ENCODE peak calls at places on chromosomes 16 and 17, in six cellular contexts. Y is left ventricle myocardium inferior; J is CD4-positive, alpha-beta memory T cell; V is PC-3; E is heart right ventricle; O is right atrium auricular region. K is an unnamed sample. For H3K36me3, the result is how much of the 10 kb centered on the place peaks cover.

GRCh38 chr17:78714534-78714933 is 67.5 kb downstream of the CYTH1 start:
- DNase-seq in Y (no peak), J (no peak), V (no peak), E (no peak), O (no peak), K (no peak)

GRCh38 chr17:50817142-50817751 is 18.1 kb upstream of the WFIKKN2 start:
- DNase-seq in Y (peak), J (no peak), V (peak), E (peak), O (no peak), K (peak)

GRCh38 chr17:5446786-5447185 is 7.8 kb upstream of the C1QBP start:
- DNase-seq in Y (no peak), J (no peak), V (no peak), E (no peak), O (no peak), K (no peak)

GRCh38 chr17:48541036-48541573 is 3.8 kb downstream of the HOXB2 start:
- DNase-seq in Y (no peak), J (no peak), V (no peak), E (no peak), O (no peak), K (no peak)

GRCh38 chr17:8922451-8922850 is 43.1 kb downstream of the PIK3R5 start:
- DNase-seq in Y (no peak), J (no peak), V (peak), E (no peak), O (no peak), K (no peak)

GRCh38 chr17:64507418-64507766 is 615 bp downstream of the CEP95 start:
- DNase-seq in Y (no peak), J (peak), V (peak), E (peak), O (no peak), K (peak)

GRCh38 chr17:74639704-74640142 is 16.2 kb upstream of the CD300E start:
- DNase-seq in Y (no peak), J (no peak), V (no peak), E (no peak), O (no peak), K (no peak)

GRCh38 chr16:2775765-2776499 is 1.1 kb downstream of the ELOB start:
- DNase-seq in Y (no peak), J (no peak), V (no peak), E (no peak), O (no peak), K (no peak)

GRCh38 chr17:28744104-28744801 is 442 bp downstream of the TRAF4 start:
- DNase-seq in Y (peak), J (peak), V (no peak), E (no peak), O (no peak), K (peak)

GRCh38 chr17:35732806-35733136 is 1.3 kb downstream of the RASL10B start:
- DNase-seq in Y (no peak), J (no peak), V (no peak), E (no peak), O (peak), K (no peak)

GRCh38 chr16:88640039-88640495 is 1.7 kb downstream of the IL17C start:
- DNase-seq in Y (no peak), J (no peak), V (no peak), E (no peak), O (no peak), K (no peak)
- H3K27ac ChIP-seq in Y (no peak), J (no peak), V (no peak), E (no peak), O (no peak), K (no peak)

GRCh38 chr17:57277923-57278604 is 21.7 kb downstream of the MSI2 start:
- DNase-seq in Y (no peak), J (no peak), V (no peak), E (no peak), O (no peak), K (no peak)

GRCh38 chr17:57278740-57279387 is 22.5 kb downstream of the MSI2 start:
- DNase-seq in Y (no peak), J (no peak), V (no peak), E (no peak), O (no peak), K (no peak)

GRCh38 chr17:57281887-57282653 is 25.7 kb downstream of the MSI2 start:
- DNase-seq in Y (no peak), J (peak), V (no peak), E (no peak), O (no peak), K (no peak)

GRCh38 chr17:57276621-57277020 is 20.3 kb downstream of the MSI2 start:
- DNase-seq in Y (no peak), J (no peak), V (no peak), E (no peak), O (no peak), K (no peak)

DNA sequence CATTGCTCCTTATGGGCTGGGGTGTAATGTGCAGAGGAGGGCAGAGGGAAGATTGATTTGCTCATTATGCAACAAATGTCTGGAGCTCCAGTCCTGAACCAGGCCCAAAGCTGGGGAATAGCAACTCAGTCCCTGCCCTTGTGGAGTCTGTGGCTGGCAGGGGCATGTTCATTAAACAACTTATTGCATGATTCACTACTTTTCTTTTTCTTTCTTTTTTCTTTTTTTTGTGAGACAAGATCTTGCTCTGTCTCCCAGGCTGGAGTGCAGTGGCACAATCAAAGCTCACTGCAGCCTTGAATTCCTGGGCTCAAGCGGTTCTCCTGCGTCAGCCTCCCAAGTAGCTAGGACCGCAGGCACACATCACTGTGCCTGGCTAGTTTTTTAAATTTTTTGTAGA is 23.1 kb downstream of the MSI2 start:
- DNase-seq in Y (no peak), J (no peak), V (no peak), E (no peak), O (no peak), K (no peak)
- H3K36me3 ChIP-seq in Y (under half), J (under half), V (under half), E (under half), O (under half), K (under half)

DNA sequence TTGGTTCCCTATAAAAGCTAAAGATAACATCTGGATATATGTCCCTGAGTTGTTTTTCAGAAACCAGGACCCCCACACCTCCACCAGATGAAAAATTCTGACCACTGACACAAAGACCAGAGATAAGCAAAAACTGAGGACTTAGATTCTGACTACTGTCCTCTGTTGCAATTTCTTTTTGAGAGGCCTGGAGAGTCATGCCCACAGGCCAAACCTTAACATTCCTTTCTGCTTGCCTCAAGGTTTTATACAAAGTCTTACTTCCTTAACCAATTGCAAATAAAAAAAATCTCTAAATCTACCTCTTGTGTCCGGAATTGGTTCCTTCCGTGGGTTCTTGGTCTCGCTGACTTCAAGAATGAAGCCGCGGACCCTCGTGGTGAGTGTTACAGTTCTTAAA is 228.5 kb downstream of the ABCC12 start:
- DNase-seq in Y (no peak), J (no peak), V (peak), E (no peak), O (no peak), K (no peak)
- H3K27ac ChIP-seq in Y (no peak), J (no peak), V (peak), E (no peak), O (no peak), K (no peak)

GRCh38 chr17:3012926-3013581 is 50.4 kb downstream of the OR1D5 start:
- DNase-seq in Y (peak), J (no peak), V (peak), E (peak), O (peak), K (peak)
- H3K36me3 ChIP-seq in Y (under half), J (half or more), V (under half), E (under half), O (under half), K (under half)

GRCh38 chr16:89908236-89908635 is 10.4 kb upstream of the MC1R start:
- DNase-seq in Y (no peak), J (no peak), V (no peak), E (no peak), O (no peak), K (no peak)

GRCh38 chr16:89911375-89911774 is 7.3 kb upstream of the MC1R start:
- DNase-seq in Y (no peak), J (peak), V (no peak), E (no peak), O (no peak), K (peak)

GRCh38 chr16:89912143-89912542 is 6.5 kb upstream of the MC1R start:
- DNase-seq in Y (no peak), J (no peak), V (no peak), E (no peak), O (no peak), K (peak)

GRCh38 chr16:89910717-89911354 is 7.8 kb upstream of the MC1R start:
- DNase-seq in Y (no peak), J (peak), V (no peak), E (no peak), O (no peak), K (no peak)

DNA sequence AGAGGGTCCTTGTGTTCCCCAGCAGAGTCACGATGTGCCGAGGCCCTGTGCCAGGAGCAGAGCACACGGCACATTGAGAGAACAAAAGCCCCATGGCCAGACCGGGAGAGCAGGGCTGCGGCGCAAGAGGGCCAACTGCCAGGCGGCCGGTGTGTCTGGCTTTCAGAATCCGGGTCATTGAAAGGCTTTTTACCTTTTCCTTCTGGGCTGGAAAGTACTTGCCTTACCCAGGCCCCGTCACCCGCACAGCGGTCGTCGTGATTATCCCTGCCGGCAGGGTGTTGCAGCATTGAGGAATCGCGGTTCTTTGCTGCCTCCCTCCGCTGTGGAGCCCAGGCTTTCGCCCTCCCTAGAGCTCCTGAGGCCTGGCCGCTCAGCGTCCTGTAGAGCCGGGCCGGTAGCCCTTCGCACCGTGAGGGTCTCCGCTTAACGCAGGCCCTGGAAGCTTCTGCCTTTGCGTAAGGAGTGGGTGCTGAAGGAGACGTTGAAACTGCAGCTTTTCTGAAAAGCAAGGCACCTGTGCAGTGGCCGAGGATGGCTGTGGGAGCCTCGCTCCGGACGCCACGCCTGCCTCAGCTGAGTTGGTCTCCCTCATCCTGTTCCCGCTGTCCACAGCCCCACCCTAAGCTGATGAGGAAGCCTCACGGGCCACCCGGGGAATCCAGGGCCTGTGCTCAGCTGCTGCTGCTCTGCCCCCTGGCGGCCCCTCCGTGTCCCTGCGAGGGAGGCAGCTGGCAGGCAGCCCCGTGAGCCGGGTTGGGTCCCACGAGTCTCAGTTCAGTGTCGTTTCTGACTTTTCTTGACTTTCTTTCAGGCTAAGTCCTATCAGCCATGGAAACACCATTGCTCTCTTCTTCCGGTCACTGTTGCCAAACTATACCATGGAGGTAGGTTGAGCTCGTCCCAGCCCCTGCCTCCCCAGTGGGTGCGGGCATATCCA is 8.6 kb upstream of the MC1R start:
- DNase-seq in Y (peak), J (peak), V (peak), E (peak), O (peak), K (peak)
- H3K27ac ChIP-seq in Y (peak), J (no peak), V (no peak), E (peak), O (peak), K (no peak)

DNA sequence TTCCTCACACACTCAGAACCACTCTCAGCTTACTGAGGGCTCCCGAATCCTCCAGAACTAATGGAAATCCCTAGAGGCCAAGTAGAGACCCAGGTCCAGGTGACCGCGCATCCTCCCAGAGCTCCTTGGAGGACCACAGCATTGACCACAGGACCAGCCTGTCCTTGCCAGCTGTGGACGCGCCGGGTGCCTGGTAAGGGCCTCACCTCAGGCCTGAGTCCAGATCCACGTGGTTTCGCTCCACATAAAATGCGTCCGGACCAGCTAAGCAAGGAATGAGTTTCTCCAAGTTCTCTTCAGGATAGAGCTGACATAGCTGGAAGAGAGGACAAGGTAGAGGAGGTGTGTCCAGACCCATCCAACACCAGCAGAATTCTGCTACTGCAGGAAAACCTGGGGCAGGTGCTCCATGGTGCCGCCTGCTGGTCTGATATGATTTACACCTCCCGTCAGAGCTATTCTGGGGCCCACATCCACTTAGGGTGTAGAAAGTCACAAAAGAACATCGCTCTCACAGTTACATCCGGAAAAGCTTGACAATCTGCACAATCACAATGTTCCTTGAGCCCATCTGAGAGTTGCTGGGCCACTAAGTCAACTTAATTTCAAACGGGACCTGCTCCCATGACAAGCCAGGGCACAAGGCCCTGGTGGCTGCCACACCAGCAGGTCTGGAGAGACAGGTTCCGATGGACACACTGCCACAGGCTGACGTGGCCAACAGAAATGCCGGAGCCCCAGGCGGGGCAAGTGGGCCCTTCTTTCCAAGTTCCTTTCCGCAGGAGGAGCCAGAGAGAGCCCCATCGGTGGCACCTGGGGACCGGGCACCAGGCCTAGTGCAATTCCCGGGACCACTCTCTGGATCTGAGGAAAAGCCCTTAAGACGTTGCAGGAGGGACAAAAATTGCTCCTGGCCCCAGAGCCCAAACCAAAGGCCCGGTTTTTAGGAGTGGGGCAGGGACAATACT is 28.5 kb downstream of the MAP1LC3B start:
- DNase-seq in Y (no peak), J (no peak), V (no peak), E (no peak), O (no peak), K (no peak)
- H3K36me3 ChIP-seq in Y (half or more), J (under half), V (under half), E (under half), O (half or more), K (half or more)

DNA sequence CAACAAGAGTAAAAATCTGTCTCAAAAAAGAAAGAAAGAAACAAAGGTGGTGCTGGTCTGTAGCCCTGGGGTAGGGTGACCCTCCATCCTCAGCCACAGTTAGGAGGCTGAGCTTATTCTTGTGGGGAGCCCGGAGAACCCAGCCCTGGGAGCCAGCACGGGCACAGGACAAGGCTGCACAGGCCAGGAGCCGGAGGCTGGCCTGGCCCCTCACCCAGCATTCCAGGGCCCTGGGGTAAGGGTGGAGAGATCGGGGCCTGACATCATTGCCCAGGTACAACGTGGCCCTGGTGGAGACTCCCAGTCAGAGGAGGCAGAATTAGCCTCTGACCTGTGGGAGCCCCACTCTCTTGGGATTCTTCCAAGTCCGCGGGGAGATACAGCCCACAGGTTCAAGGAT is 10.3 kb upstream of the KRT17 start:
- DNase-seq in Y (no peak), J (no peak), V (no peak), E (no peak), O (no peak), K (no peak)
- H3K27ac ChIP-seq in Y (no peak), J (no peak), V (no peak), E (no peak), O (no peak), K (no peak)

GRCh38 chr17:57572062-57572461 is 173.0 kb downstream of the CCDC182 start:
- DNase-seq in Y (no peak), J (no peak), V (no peak), E (no peak), O (no peak), K (no peak)
- H3K36me3 ChIP-seq in Y (under half), J (under half), V (under half), E (under half), O (under half), K (under half)

DNA sequence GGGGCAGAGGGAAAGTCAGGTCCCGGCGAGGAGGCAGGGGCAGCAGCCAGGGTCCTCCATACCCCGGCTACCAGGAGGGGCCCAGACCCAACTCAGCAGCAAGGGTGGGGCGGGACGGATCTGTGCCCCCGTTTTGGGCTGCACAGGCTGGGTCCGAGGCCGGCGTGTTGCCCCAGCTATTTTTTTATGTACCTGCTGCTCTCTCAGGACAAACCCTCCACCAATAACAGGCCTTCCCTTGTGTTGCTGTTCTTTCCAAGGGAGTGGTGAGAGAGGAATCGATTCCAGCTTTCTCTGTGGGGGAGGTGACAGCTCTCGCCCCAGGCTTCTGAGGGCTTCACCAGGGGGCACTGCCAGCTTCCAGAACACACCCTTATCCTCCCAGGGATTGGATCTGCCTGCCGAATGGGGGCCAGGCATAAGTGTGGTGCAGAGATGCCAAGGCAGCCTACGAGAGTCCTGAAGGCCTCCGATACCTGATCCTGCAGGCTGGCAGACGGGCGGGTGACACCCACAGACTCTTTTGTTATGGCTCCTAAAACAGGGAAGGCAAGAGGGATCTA is 22.3 kb downstream of the RTN4RL1 start:
- DNase-seq in Y (no peak), J (no peak), V (no peak), E (no peak), O (no peak), K (no peak)
- H3K27ac ChIP-seq in Y (no peak), J (no peak), V (no peak), E (no peak), O (no peak), K (peak)

DNA sequence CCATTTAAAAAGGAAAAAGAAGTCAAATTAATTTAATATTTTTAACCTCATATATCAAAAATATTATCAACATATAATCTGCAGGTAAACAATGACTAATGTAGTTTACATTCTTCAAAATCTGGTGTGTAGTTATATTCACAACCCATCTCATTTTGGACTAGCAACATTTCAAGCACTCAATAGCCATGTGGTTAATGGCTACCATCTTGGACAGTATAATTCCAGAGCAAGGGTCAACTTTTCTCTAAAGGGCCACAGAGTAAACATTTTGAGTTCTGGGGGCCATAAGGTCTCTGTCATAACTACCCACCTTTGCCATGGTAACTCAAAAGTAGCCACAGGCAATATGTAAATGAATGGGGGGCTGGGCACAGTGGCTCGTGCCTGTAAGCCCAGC is 153.9 kb downstream of the PARN start:
- DNase-seq in Y (no peak), J (no peak), V (peak), E (no peak), O (no peak), K (no peak)
- H3K36me3 ChIP-seq in Y (under half), J (under half), V (under half), E (under half), O (under half), K (under half)